ENCODE peak calls at places on chromosome 6, in eight cellular contexts. One of them, this sample, is unnamed.

GRCh38 chr6:40950986-40951730 is 87.9 kb downstream of the UNC5CL start:
- DNase-seq in HFFc6: peak; percentile 80
- DNase-seq in CD8-positive, alpha-beta T cell: no peak
- DNase-seq in MM.1S: no peak
- DNase-seq in GM20000: no peak
- DNase-seq in AG09309: no peak
- DNase-seq in astrocyte of the cerebellum: peak; percentile 73
- DNase-seq in PC-9: peak; percentile 40
- DNase-seq in this sample: no peak

GRCh38 chr6:170080169-170080827 is 210.6 kb downstream of the DLL1 start:
- DNase-seq in HFFc6: no peak
- DNase-seq in CD8-positive, alpha-beta T cell: no peak
- DNase-seq in MM.1S: no peak
- DNase-seq in GM20000: no peak
- DNase-seq in AG09309: no peak
- DNase-seq in astrocyte of the cerebellum: no peak
- DNase-seq in PC-9: no peak
- DNase-seq in this sample: no peak

GRCh38 chr6:77650098-77650663 is 2.7 kb upstream of the MEI4 start:
- DNase-seq in HFFc6: no peak
- DNase-seq in CD8-positive, alpha-beta T cell: no peak
- DNase-seq in MM.1S: peak; percentile 37
- DNase-seq in GM20000: no peak
- DNase-seq in AG09309: no peak
- DNase-seq in astrocyte of the cerebellum: no peak
- DNase-seq in PC-9: no peak
- DNase-seq in this sample: peak; percentile 21

GRCh38 chr6:53628354-53629119 is 37.0 kb downstream of the KLHL31 start:
- DNase-seq in HFFc6: peak; percentile 28
- DNase-seq in CD8-positive, alpha-beta T cell: no peak
- DNase-seq in MM.1S: no peak
- DNase-seq in GM20000: no peak
- DNase-seq in AG09309: peak; percentile 99
- DNase-seq in astrocyte of the cerebellum: peak; percentile 84
- DNase-seq in PC-9: no peak
- DNase-seq in this sample: no peak

GRCh38 chr6:143685653-143686052 is 7.9 kb downstream of the PHACTR2 start:
- DNase-seq in HFFc6: no peak
- DNase-seq in CD8-positive, alpha-beta T cell: no peak
- DNase-seq in MM.1S: no peak
- DNase-seq in GM20000: no peak
- DNase-seq in AG09309: no peak
- DNase-seq in astrocyte of the cerebellum: no peak
- DNase-seq in PC-9: no peak
- DNase-seq in this sample: no peak

GRCh38 chr6:21538186-21538798 is 55.3 kb upstream of the SOX4 start:
- DNase-seq in HFFc6: no peak
- DNase-seq in CD8-positive, alpha-beta T cell: no peak
- DNase-seq in MM.1S: no peak
- DNase-seq in GM20000: no peak
- DNase-seq in AG09309: peak; percentile 41
- DNase-seq in astrocyte of the cerebellum: no peak
- DNase-seq in PC-9: no peak
- DNase-seq in this sample: no peak

GRCh38 chr6:111874030-111874425 is 776 bp upstream of the FYN start:
- DNase-seq in HFFc6: no peak
- DNase-seq in CD8-positive, alpha-beta T cell: peak; percentile 78
- DNase-seq in MM.1S: no peak
- DNase-seq in GM20000: peak; percentile 36
- DNase-seq in AG09309: no peak
- DNase-seq in astrocyte of the cerebellum: no peak
- DNase-seq in PC-9: peak; percentile 31
- DNase-seq in this sample: peak; percentile 34

GRCh38 chr6:149028767-149029405 is 282.1 kb downstream of the UST start:
- DNase-seq in HFFc6: peak; percentile 88
- DNase-seq in CD8-positive, alpha-beta T cell: peak; percentile 66
- DNase-seq in MM.1S: peak; percentile 52
- DNase-seq in GM20000: peak; percentile 56
- DNase-seq in AG09309: peak; percentile 91
- DNase-seq in astrocyte of the cerebellum: peak; percentile 96
- DNase-seq in PC-9: peak; percentile 24
- DNase-seq in this sample: peak; percentile 63

GRCh38 chr6:82987416-82987815 is 78.2 kb downstream of the UBE3D start:
- DNase-seq in HFFc6: no peak
- DNase-seq in CD8-positive, alpha-beta T cell: no peak
- DNase-seq in MM.1S: no peak
- DNase-seq in GM20000: no peak
- DNase-seq in AG09309: no peak
- DNase-seq in astrocyte of the cerebellum: no peak
- DNase-seq in PC-9: no peak
- DNase-seq in this sample: no peak

GRCh38 chr6:22399693-22400092 is 102.9 kb upstream of the PRL start:
- DNase-seq in HFFc6: no peak
- DNase-seq in CD8-positive, alpha-beta T cell: no peak
- DNase-seq in MM.1S: no peak
- DNase-seq in GM20000: no peak
- DNase-seq in AG09309: no peak
- DNase-seq in astrocyte of the cerebellum: no peak
- DNase-seq in PC-9: no peak
- DNase-seq in this sample: no peak

GRCh38 chr6:150686566-150686965 is 86.9 kb downstream of the PLEKHG1 start:
- DNase-seq in HFFc6: no peak
- DNase-seq in CD8-positive, alpha-beta T cell: no peak
- DNase-seq in MM.1S: no peak
- DNase-seq in GM20000: no peak
- DNase-seq in AG09309: no peak
- DNase-seq in astrocyte of the cerebellum: no peak
- DNase-seq in PC-9: no peak
- DNase-seq in this sample: no peak

GRCh38 chr6:79964607-79965081 is 17.3 kb upstream of the ELOVL4 start:
- DNase-seq in HFFc6: no peak
- DNase-seq in CD8-positive, alpha-beta T cell: peak; percentile 27
- DNase-seq in MM.1S: no peak
- DNase-seq in GM20000: no peak
- DNase-seq in AG09309: no peak
- DNase-seq in astrocyte of the cerebellum: no peak
- DNase-seq in PC-9: no peak
- DNase-seq in this sample: no peak

GRCh38 chr6:150252714-150253444 is 110.0 kb downstream of the PPP1R14C start:
- DNase-seq in HFFc6: peak; percentile 44
- DNase-seq in CD8-positive, alpha-beta T cell: no peak
- DNase-seq in MM.1S: no peak
- DNase-seq in GM20000: no peak
- DNase-seq in AG09309: no peak
- DNase-seq in astrocyte of the cerebellum: no peak
- DNase-seq in PC-9: peak; percentile 18
- DNase-seq in this sample: peak; percentile 24

GRCh38 chr6:57173056-57173885 is 1.1 kb downstream of the BAG2 start:
- DNase-seq in HFFc6: no peak
- DNase-seq in CD8-positive, alpha-beta T cell: peak; percentile 30
- DNase-seq in MM.1S: peak; percentile 27
- DNase-seq in GM20000: peak; percentile 41
- DNase-seq in AG09309: no peak
- DNase-seq in astrocyte of the cerebellum: no peak
- DNase-seq in PC-9: peak; percentile 6
- DNase-seq in this sample: peak; percentile 46

GRCh38 chr6:57177545-57178225 is 5.6 kb downstream of the BAG2 start:
- DNase-seq in HFFc6: no peak
- DNase-seq in CD8-positive, alpha-beta T cell: no peak
- DNase-seq in MM.1S: no peak
- DNase-seq in GM20000: no peak
- DNase-seq in AG09309: no peak
- DNase-seq in astrocyte of the cerebellum: no peak
- DNase-seq in PC-9: no peak
- DNase-seq in this sample: no peak

GRCh38 chr6:57174511-57174907 is 2.4 kb downstream of the BAG2 start:
- DNase-seq in HFFc6: no peak
- DNase-seq in CD8-positive, alpha-beta T cell: no peak
- DNase-seq in MM.1S: no peak
- DNase-seq in GM20000: no peak
- DNase-seq in AG09309: no peak
- DNase-seq in astrocyte of the cerebellum: no peak
- DNase-seq in PC-9: no peak
- DNase-seq in this sample: no peak

GRCh38 chr6:57173886-57174510 is 1.9 kb downstream of the BAG2 start:
- DNase-seq in HFFc6: peak; percentile 60
- DNase-seq in CD8-positive, alpha-beta T cell: no peak
- DNase-seq in MM.1S: no peak
- DNase-seq in GM20000: no peak
- DNase-seq in AG09309: peak; percentile 56
- DNase-seq in astrocyte of the cerebellum: peak; percentile 35
- DNase-seq in PC-9: peak; percentile 9
- DNase-seq in this sample: no peak

GRCh38 chr6:57172136-57173055 is at the start of gene BAG2:
- DNase-seq in HFFc6: peak; percentile 85
- DNase-seq in CD8-positive, alpha-beta T cell: peak; percentile 90
- DNase-seq in MM.1S: peak; percentile 80
- DNase-seq in GM20000: peak; percentile 92
- DNase-seq in AG09309: peak; percentile 62
- DNase-seq in astrocyte of the cerebellum: peak; percentile 58
- DNase-seq in PC-9: peak; percentile 85
- DNase-seq in this sample: peak; percentile 94
- TF ChIP-seq CTCF in HFFc6: peak; percentile 60
- TF ChIP-seq CTCF in CD8-positive, alpha-beta T cell: no peak
- TF ChIP-seq CTCF in MM.1S: no peak
- TF ChIP-seq CTCF in GM20000: no peak
- TF ChIP-seq CTCF in AG09309: no peak
- TF ChIP-seq CTCF in astrocyte of the cerebellum: peak; percentile 20
- TF ChIP-seq CTCF in PC-9: no peak
- TF ChIP-seq CTCF in this sample: peak; percentile 19

DNA sequence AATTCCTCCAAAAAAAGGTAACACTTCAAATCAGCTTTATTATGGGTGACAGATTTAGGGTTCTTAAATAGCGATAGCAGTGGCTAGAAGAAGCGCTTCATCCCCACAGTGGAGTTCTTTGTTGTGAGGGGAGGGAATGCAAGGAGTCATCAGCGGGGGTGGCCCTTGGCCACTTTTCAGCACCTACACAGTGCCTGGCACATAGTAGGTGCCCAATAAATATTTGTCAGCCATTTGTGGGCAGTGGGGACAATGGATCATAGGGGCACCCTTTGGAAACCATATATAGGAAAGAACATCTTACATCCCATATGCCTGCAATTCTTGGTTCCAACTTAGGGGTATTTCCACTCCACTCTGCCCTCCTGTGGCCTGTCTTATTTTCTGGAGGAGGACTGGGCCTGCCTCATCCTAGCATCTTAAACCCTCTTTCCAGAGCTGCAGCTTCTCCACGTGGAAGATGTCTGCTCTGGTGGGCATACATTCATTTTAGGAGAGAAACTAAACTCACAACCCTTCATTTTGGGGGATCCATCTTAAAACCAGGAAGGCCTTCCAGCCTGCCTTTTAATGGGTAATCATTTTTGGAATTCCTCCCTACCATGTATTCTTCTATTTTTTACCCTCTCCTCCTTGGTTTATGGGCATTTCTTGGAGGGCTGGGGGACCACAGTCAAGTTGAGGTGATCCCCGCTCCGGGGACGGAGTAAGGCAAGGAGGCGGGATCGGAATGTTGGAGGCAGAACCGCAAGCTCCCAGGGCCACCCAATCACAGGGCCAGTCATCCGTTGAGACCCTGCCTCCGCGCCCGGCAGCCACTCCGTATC is 2.6 kb upstream of the GPSM3 start:
- DNase-seq in HFFc6: peak; percentile 68
- DNase-seq in CD8-positive, alpha-beta T cell: peak; percentile 48
- DNase-seq in MM.1S: peak; percentile 47
- DNase-seq in GM20000: no peak
- DNase-seq in AG09309: peak; percentile 18
- DNase-seq in astrocyte of the cerebellum: peak; percentile 27
- DNase-seq in PC-9: no peak
- DNase-seq in this sample: no peak
- TF ChIP-seq CTCF in HFFc6: peak; percentile 72
- TF ChIP-seq CTCF in CD8-positive, alpha-beta T cell: peak; percentile 54
- TF ChIP-seq CTCF in MM.1S: peak; percentile 67
- TF ChIP-seq CTCF in GM20000: peak; percentile 21
- TF ChIP-seq CTCF in AG09309: peak; percentile 69
- TF ChIP-seq CTCF in astrocyte of the cerebellum: peak; percentile 49
- TF ChIP-seq CTCF in PC-9: peak; percentile 72
- TF ChIP-seq CTCF in this sample: peak; percentile 67

DNA sequence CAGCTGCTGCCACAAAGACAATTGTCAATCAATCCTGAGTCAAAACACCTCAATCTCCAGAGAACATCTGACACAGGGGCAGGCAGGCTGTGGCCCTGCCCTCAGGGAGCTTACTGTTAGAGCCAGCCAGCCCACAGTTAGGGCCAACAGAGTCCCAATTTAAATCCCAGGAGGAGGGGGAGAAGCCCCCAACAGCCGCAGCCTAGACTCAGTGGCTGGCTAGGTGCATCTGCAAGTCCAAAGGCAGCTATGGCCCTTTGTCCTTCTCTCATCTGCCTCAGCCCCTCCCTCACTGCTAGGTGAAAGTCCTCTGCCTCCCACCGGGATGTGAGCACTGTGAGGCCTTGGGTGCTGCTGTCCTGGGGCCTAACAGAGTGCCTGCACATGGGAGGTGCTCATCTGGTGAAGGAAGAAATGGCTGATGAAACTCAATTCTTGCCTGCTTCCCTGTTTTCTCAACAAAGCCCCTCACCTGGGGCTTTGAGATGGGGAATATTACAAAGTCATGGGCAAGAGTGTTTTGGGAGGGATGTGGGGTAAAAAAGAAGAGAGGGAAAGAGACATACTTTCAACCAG is 33.7 kb upstream of the VEGFA start:
- DNase-seq in HFFc6: no peak
- DNase-seq in CD8-positive, alpha-beta T cell: no peak
- DNase-seq in MM.1S: no peak
- DNase-seq in GM20000: no peak
- DNase-seq in AG09309: no peak
- DNase-seq in astrocyte of the cerebellum: no peak
- DNase-seq in PC-9: no peak
- DNase-seq in this sample: no peak
- TF ChIP-seq CTCF in HFFc6: no peak
- TF ChIP-seq CTCF in CD8-positive, alpha-beta T cell: no peak
- TF ChIP-seq CTCF in MM.1S: no peak
- TF ChIP-seq CTCF in GM20000: no peak
- TF ChIP-seq CTCF in AG09309: no peak
- TF ChIP-seq CTCF in astrocyte of the cerebellum: no peak
- TF ChIP-seq CTCF in PC-9: no peak
- TF ChIP-seq CTCF in this sample: no peak

GRCh38 chr6:5213851-5214507 is 46.8 kb downstream of the LYRM4 start:
- DNase-seq in HFFc6: peak; percentile 74
- DNase-seq in CD8-positive, alpha-beta T cell: no peak
- DNase-seq in MM.1S: no peak
- DNase-seq in GM20000: no peak
- DNase-seq in AG09309: no peak
- DNase-seq in astrocyte of the cerebellum: no peak
- DNase-seq in PC-9: no peak
- DNase-seq in this sample: no peak
- TF ChIP-seq CTCF in HFFc6: peak; percentile 74
- TF ChIP-seq CTCF in CD8-positive, alpha-beta T cell: no peak
- TF ChIP-seq CTCF in MM.1S: no peak
- TF ChIP-seq CTCF in GM20000: no peak
- TF ChIP-seq CTCF in AG09309: peak; percentile 33
- TF ChIP-seq CTCF in astrocyte of the cerebellum: no peak
- TF ChIP-seq CTCF in PC-9: no peak
- TF ChIP-seq CTCF in this sample: no peak

GRCh38 chr6:38068854-38069253 is 249.3 kb downstream of the ZFAND3 start:
- DNase-seq in HFFc6: no peak
- DNase-seq in CD8-positive, alpha-beta T cell: no peak
- DNase-seq in MM.1S: no peak
- DNase-seq in GM20000: no peak
- DNase-seq in AG09309: no peak
- DNase-seq in astrocyte of the cerebellum: no peak
- DNase-seq in PC-9: no peak
- DNase-seq in this sample: no peak
- TF ChIP-seq CTCF in HFFc6: peak; percentile 26
- TF ChIP-seq CTCF in CD8-positive, alpha-beta T cell: no peak
- TF ChIP-seq CTCF in MM.1S: no peak
- TF ChIP-seq CTCF in GM20000: no peak
- TF ChIP-seq CTCF in AG09309: no peak
- TF ChIP-seq CTCF in astrocyte of the cerebellum: no peak
- TF ChIP-seq CTCF in PC-9: no peak
- TF ChIP-seq CTCF in this sample: peak; percentile 11

This sample was measured in GM13977.